ENCODE peak calls at places on chromosome 19, in five cellular contexts. G is RWPE1, X is fibroblast of lung, L is GM13976, Q is endothelial cell. M is an unnamed sample.

GRCh38 chr19:36215276-36216171 is 618 bp downstream of the ZNF146 start:
- DNase-seq in G (no peak), L (no peak), Q (no peak), X (peak), M (no peak)

GRCh38 chr19:16088351-16088984 is 12.2 kb downstream of the TPM4 start:
- DNase-seq in L (no peak), Q (no peak), X (peak), G (no peak), M (no peak)

GRCh38 chr19:38033658-38034150 is 126.7 kb downstream of the SIPA1L3 start:
- DNase-seq in L (peak), G (no peak), Q (no peak), X (no peak), M (peak)

GRCh38 chr19:4738734-4739133 is 15.1 kb upstream of the DPP9 start:
- DNase-seq in L (no peak), Q (no peak), G (no peak), X (no peak), M (no peak)

GRCh38 chr19:31969955-31970545 is 375.4 kb upstream of the ZNF507 start:
- DNase-seq in X (peak), L (no peak), Q (no peak), G (no peak), M (no peak)

GRCh38 chr19:42528354-42529247 is at the start of gene CEACAM1:
- DNase-seq in G (peak), L (peak), X (no peak), Q (peak), M (no peak)

GRCh38 chr19:40006273-40006691 is 9.4 kb downstream of the ZNF546 start:
- DNase-seq in L (no peak), Q (no peak), X (peak), G (no peak), M (no peak)

GRCh38 chr19:41958367-41959055 is 610 bp downstream of the RABAC1 start:
- DNase-seq in Q (peak), G (peak), L (peak), X (peak), M (peak)

GRCh38 chr19:52200044-52200443 is 10.2 kb downstream of the PPP2R1A start:
- DNase-seq in G (peak), Q (no peak), X (peak), L (no peak), M (no peak)

GRCh38 chr19:48554385-48555091 is 2.6 kb downstream of the SULT2B1 start:
- DNase-seq in X (no peak), L (no peak), G (peak), Q (no peak), M (no peak)

GRCh38 chr19:35055715-35056179 is 14.2 kb downstream of the HPN start:
- DNase-seq in X (no peak), Q (no peak), G (peak), L (peak), M (no peak)

GRCh38 chr19:18672606-18673337 is 10.7 kb upstream of the CRTC1 start:
- DNase-seq in X (peak), L (no peak), G (no peak), Q (no peak), M (no peak)

GRCh38 chr19:9869008-9869617 is 34.0 kb downstream of the PIN1 start:
- DNase-seq in L (no peak), X (no peak), G (no peak), Q (no peak), M (no peak)

GRCh38 chr19:53659292-53659691 is 27.5 kb downstream of the DPRX start:
- DNase-seq in Q (peak), G (peak), X (no peak), L (no peak), M (no peak)

GRCh38 chr19:16577531-16578052 is 5.4 kb upstream of the SLC35E1 start:
- DNase-seq in X (no peak), G (no peak), L (no peak), Q (no peak), M (no peak)

GRCh38 chr19:1665565-1666047 is 13.2 kb upstream of the TCF3 start:
- DNase-seq in X (no peak), Q (no peak), G (no peak), L (peak), M (peak)

GRCh38 chr19:11530432-11530831 is 1.5 kb upstream of the ECSIT start:
- DNase-seq in X (peak), L (peak), G (peak), Q (peak), M (no peak)

GRCh38 chr19:5870986-5871394 is 650 bp upstream of the FUT5 start:
- DNase-seq in X (peak), G (no peak), Q (no peak), L (no peak), M (no peak)

GRCh38 chr19:48006762-48007161 is 12.3 kb downstream of the ELSPBP1 start:
- DNase-seq in Q (no peak), G (no peak), X (no peak), L (no peak), M (no peak)

GRCh38 chr19:40231544-40232424 is 5.3 kb upstream of the CCNP start:
- DNase-seq in Q (no peak), G (no peak), L (no peak), X (peak), M (no peak)

GRCh38 chr19:5503598-5503997 is 48.4 kb downstream of the ZNRF4 start:
- DNase-seq in Q (no peak), L (no peak), G (no peak), X (no peak), M (no peak)

GRCh38 chr19:47324502-47324901 is 7.5 kb upstream of the C5AR2 start:
- DNase-seq in Q (no peak), L (no peak), G (no peak), X (no peak), M (no peak)

GRCh38 chr19:7450243-7451223 is 38.3 kb downstream of the PEX11G start:
- DNase-seq in Q (no peak), X (peak), G (no peak), L (no peak), M (no peak)

GRCh38 chr19:20612711-20613316 is 47.2 kb upstream of the ZNF737 start:
- DNase-seq in X (no peak), L (no peak), G (no peak), Q (no peak), M (no peak)

GRCh38 chr19:17950310-17951150 is 16.4 kb upstream of the KCNN1 start:
- DNase-seq in G (no peak), Q (no peak), X (no peak), L (no peak), M (peak)

DNA sequence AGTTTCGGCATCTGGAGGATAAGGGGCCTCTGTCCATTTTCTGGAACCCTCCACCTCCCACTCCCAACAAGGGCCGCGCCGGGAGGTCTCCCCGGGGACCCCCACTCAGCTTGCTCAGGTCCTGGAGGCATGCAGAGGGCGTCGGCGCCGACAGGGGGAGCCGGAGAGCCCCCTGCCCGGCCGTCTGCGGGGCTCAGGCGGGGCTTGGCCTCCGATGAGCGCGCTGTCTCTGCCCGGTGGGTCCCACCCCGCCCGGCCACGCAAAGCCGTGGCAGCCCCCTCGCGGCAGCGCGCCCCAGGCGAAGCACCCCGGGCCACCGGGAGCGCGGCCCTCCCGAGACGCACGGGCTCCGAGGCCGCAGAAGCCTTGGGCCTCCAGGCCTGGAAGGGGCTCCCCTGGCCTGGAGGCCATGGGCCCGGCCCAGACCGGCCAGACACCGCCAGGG is 149.7 kb upstream of the ZNF536 start:
- DNase-seq in X (no peak), Q (peak), G (no peak), L (peak), M (no peak)
- TF ChIP-seq CTCF in X (peak), Q (peak), G (peak), L (peak), M (no peak)

GRCh38 chr19:43826787-43827754 is at the start of gene ZNF283:
- DNase-seq in X (peak), Q (peak), G (peak), L (peak), M (peak)
- TF ChIP-seq CTCF in X (no peak), Q (no peak), G (no peak), L (no peak), M (no peak)

DNA sequence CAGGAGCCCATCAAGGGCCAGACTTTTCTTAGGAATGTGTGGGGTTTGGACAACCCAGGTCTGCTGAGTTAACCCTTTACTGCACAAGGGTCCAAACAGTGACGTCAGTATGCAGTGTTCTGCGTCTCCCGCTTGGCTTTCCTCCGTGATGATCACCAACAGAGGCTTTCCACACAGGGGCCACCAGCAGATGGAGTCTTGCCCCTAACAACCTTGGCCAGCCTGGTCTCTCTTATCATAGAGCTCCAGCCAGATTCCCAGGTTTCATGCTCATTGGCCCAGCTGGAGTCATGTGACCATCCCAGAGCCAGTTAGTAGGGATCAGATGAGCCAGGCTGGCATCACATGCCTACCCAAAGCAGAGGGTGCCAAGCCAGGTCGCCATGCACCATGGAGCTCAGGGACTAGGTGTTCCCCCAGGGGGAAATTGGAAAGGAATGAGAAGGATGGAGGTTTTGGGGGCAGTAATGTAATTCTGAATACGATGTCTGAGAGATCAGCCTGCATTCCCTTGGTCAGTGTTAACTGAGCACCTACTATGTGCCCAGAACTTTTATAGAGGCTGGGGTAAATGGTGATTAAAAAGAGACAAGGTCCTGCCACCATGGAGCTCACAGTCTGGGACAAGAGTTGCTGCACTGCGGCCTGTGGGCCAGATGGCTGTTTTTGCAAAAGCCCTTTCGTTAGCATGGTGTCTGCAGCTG is 61.2 kb downstream of the MYH14 start:
- DNase-seq in X (no peak), Q (no peak), L (no peak), G (no peak), M (no peak)
- TF ChIP-seq CTCF in X (no peak), Q (no peak), L (peak), G (no peak), M (no peak)

GRCh38 chr19:45168767-45169351 is 8.1 kb upstream of the NKPD1 start:
- DNase-seq in Q (no peak), X (no peak), G (no peak), L (no peak), M (no peak)
- TF ChIP-seq CTCF in Q (no peak), X (no peak), G (no peak), L (no peak), M (no peak)

GRCh38 chr19:49912965-49913685 is 15.9 kb upstream of the ATF5 start:
- DNase-seq in L (no peak), Q (no peak), G (no peak), X (no peak), M (no peak)
- TF ChIP-seq CTCF in L (peak), Q (no peak), G (no peak), X (no peak), M (no peak)

GRCh38 chr19:14475251-14476073 is at the start of gene PTGER1:
- DNase-seq in Q (peak), G (no peak), L (peak), X (peak), M (no peak)
- TF ChIP-seq CTCF in Q (no peak), G (peak), L (peak), X (peak), M (no peak)

GRCh38 chr19:49801401-49801888 is 11.6 kb downstream of the FUZ start:
- DNase-seq in G (no peak), Q (no peak), L (no peak), X (no peak), M (no peak)

GRCh38 chr19:49798574-49798973 is 14.5 kb downstream of the FUZ start:
- DNase-seq in L (no peak), G (no peak), X (no peak), Q (no peak), M (no peak)

GRCh38 chr19:49800771-49801170 is 12.3 kb downstream of the FUZ start:
- DNase-seq in X (no peak), Q (no peak), L (no peak), G (no peak), M (no peak)

GRCh38 chr19:49799271-49799797 is 13.8 kb downstream of the FUZ start:
- DNase-seq in Q (no peak), L (no peak), G (no peak), X (no peak), M (no peak)

DNA sequence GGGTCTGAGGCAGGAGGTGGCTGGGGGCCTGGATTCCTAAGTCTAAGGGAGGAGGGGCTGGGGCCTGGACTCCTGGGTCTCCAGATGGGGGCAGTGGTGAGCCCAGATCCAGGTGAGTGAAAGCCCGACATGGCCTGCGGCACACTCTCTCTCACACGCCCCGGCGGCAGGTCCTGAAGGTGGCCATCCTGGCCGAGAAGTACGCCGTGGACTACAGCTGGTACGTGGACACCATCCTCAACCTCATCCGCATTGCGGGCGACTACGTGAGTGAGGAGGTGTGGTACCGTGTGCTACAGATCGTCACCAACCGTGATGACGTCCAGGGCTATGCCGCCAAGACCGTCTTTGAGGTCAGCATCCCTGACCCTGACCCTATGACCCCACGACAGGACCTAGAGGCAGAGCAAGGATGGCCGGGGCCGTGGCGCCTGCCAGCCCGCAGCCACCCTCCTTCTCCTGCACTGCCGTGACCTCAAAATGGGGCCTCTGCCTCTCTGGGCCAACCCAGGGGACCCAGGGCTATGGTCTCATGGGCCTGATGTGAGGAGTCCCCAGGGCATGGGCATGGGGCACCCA is 13.2 kb downstream of the FUZ start:
- DNase-seq in L (no peak), G (no peak), Q (peak), X (no peak), M (no peak)
- TF ChIP-seq CTCF in L (no peak), G (no peak), Q (no peak), X (no peak), M (no peak)

DNA sequence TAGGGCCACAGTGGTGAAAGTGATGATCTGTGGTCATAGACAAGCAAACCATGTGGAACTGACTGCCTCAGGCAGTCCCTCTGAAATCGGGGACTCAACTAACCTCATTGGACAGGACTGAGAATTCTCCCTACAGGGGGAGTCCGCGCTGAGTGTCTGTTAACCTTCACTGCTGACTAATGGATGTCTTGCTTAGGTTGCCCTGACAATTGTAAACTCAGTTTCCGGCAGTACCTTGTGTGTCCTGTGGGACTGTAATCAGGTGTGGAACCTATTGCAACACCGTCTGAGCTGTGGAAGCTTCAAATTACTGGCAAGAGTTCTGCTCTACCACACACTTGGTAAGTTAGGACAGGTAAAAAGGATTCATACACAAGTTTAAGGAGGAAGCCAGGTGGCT is 21.8 kb downstream of the ZNF77 start:
- DNase-seq in Q (no peak), G (no peak), L (no peak), X (no peak), M (no peak)
- TF ChIP-seq CTCF in Q (no peak), G (no peak), L (no peak), X (no peak), M (no peak)